ENCODE peak calls at places on chromosomes 12 and 14, in seven cellular contexts. C is cardiac fibroblast; H is activated CD8-positive, alpha-beta T cell treated with anti-CD3 and anti-CD28 coated beads for 36 hours; K is prostate gland; Q is progenitor cell of endocrine pancreas; O is A549; P is adrenal gland. D is an unnamed sample.

GRCh38 chr12:104684884-104685283 is 228.1 kb downstream of the CHST11 start:
- DNase-seq in C (no peak), H (no peak), K (no peak), Q (no peak), O (no peak), P (no peak), D (no peak)

GRCh38 chr12:6752181-6752930 is 585 bp downstream of the MLF2 start:
- DNase-seq in C (peak; percentile 54), H (peak; percentile 62), K (peak; percentile 27), Q (no peak), O (peak; percentile 69), P (peak; percentile 67), D (no peak)

GRCh38 chr14:89440997-89441909 is 24.2 kb upstream of the FOXN3 start:
- DNase-seq in C (no peak), H (no peak), K (no peak), Q (no peak), O (no peak), P (no peak), D (no peak)

GRCh38 chr14:101219896-101220703 is 316.6 kb upstream of the RTL1 start:
- DNase-seq in C (no peak), H (no peak), K (no peak), Q (no peak), O (no peak), P (no peak), D (no peak)

GRCh38 chr14:68148276-68148675 is 328.7 kb downstream of the RAD51B start:
- DNase-seq in C (peak; percentile 75), H (no peak), K (no peak), Q (no peak), O (no peak), P (no peak), D (no peak)

GRCh38 chr12:132265056-132265800 is 64.2 kb downstream of the GALNT9 start:
- DNase-seq in C (no peak), H (no peak), K (no peak), Q (no peak), O (no peak), P (no peak), D (no peak)

GRCh38 chr12:130776857-130777339 is 60.8 kb upstream of the RIMBP2 start:
- DNase-seq in C (no peak), H (no peak), K (no peak), Q (no peak), O (no peak), P (no peak), D (no peak)

GRCh38 chr14:60721331-60722162 is 2.6 kb downstream of the SIX4 start:
- DNase-seq in C (peak; percentile 54), H (peak; percentile 79), K (peak; percentile 51), Q (peak; percentile 37), O (peak; percentile 44), P (peak; percentile 57), D (peak; percentile 54)

GRCh38 chr12:80763874-80764273 is 47.2 kb downstream of the MYF5 start:
- DNase-seq in C (peak; percentile 84), H (peak; percentile 4), K (no peak), Q (no peak), O (peak; percentile 53), P (no peak), D (peak; percentile 39)

GRCh38 chr14:94129111-94129757 is at the start of gene IFI27L2:
- DNase-seq in C (peak; percentile 79), H (peak; percentile 84), K (peak; percentile 43), Q (peak; percentile 48), O (peak; percentile 79), P (peak; percentile 82), D (peak; percentile 59)

GRCh38 chr12:108967869-108968540 is 52.9 kb downstream of the SVOP start:
- DNase-seq in C (peak; percentile 16), H (no peak), K (no peak), Q (no peak), O (peak; percentile 51), P (no peak), D (peak; percentile 40)

GRCh38 chr12:109944975-109945374 is 44.9 kb downstream of the TCHP start:
- DNase-seq in C (peak; percentile 64), H (no peak), K (no peak), Q (no peak), O (peak; percentile 23), P (no peak), D (no peak)

GRCh38 chr12:45214739-45215418 is 1.0 kb upstream of the ANO6 start:
- DNase-seq in C (peak; percentile 62), H (peak; percentile 44), K (no peak), Q (no peak), O (no peak), P (no peak), D (no peak)

GRCh38 chr14:75753696-75754095 is 92.7 kb downstream of the TTLL5 start:
- DNase-seq in C (no peak), H (no peak), K (no peak), Q (no peak), O (no peak), P (no peak), D (no peak)

GRCh38 chr12:61854902-61855301 is 405.3 kb upstream of the USP15 start:
- DNase-seq in C (peak; percentile 0), H (no peak), K (no peak), Q (no peak), O (no peak), P (no peak), D (no peak)

GRCh38 chr14:66017960-66018359 is 468.2 kb upstream of the CCDC196 start:
- DNase-seq in C (no peak), H (no peak), K (no peak), Q (no peak), O (no peak), P (no peak), D (no peak)

GRCh38 chr14:95098984-95099599 is 58.2 kb downstream of the DICER1 start:
- DNase-seq in C (peak; percentile 85), H (peak; percentile 53), K (peak; percentile 70), Q (peak; percentile 27), O (peak; percentile 82), P (peak; percentile 61), D (peak; percentile 40)

GRCh38 chr12:119877639-119877948 is 474 bp upstream of the CIT start:
- DNase-seq in C (no peak), H (no peak), K (no peak), Q (no peak), O (no peak), P (no peak), D (no peak)

GRCh38 chr14:32938719-32939253 is at the start of gene NPAS3:
- DNase-seq in C (no peak), H (no peak), K (no peak), Q (no peak), O (no peak), P (no peak), D (no peak)

GRCh38 chr12:126342866-126343265 is 1277.6 kb downstream of the AACS start:
- DNase-seq in C (no peak), H (no peak), K (no peak), Q (no peak), O (no peak), P (no peak), D (no peak)

GRCh38 chr14:88611878-88612277 is 49.0 kb downstream of the ZC3H14 start:
- DNase-seq in C (peak; percentile 18), H (no peak), K (no peak), Q (no peak), O (no peak), P (no peak), D (no peak)

DNA sequence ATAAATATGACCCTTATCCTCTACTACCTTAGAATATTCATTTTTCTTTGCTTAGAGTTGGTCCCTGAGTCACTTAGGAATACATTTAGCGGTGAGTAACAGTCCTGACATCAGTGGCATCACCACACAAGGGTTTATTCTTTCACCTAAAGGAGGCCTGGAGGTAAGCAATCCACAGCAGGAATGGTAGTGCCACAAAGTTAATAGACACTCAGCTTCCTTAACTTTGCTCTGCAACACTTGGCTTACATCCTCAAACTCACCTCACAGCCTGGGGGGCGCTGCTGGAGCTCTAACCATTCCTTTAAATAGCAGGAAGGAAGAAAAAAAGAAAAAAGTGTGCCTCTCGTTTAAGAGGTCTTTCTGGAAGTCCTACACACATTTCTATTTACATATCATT is 29.1 kb downstream of the BBOF1 start:
- DNase-seq in C (peak; percentile 19), H (no peak), K (no peak), Q (no peak), O (peak; percentile 49), P (no peak), D (peak; percentile 16)
- TF ChIP-seq CTCF in C (no peak), H (no peak), K (no peak), Q (peak; percentile 15), O (no peak), P (no peak), D (peak; percentile 37)

GRCh38 chr14:26281280-26281998 is 316.4 kb downstream of the NOVA1 start:
- DNase-seq in C (peak; percentile 87), H (no peak), K (no peak), Q (no peak), O (peak; percentile 91), P (no peak), D (no peak)

GRCh38 chr14:26282578-26282977 is 315.3 kb downstream of the NOVA1 start:
- DNase-seq in C (no peak), H (no peak), K (peak; percentile 26), Q (no peak), O (no peak), P (no peak), D (no peak)

DNA sequence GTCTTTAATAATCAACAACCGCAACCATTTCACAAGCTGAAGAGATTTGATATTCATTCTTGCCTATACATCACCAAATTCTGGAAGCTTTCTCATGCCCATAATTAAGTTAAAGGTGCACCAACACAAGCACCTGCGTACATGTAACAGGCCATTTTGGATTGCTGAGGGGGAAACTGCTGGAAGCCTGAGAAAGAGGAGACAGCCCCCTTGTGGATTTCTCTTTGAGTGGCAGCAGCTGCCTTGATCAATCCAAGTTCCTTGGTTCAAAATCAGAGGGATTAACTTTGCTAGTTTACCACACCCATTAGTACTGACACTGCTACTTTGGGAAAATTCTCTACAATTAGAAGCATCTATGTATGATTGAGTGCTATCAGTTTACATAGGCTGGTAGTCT is 321.1 kb downstream of the NOVA1 start:
- DNase-seq in C (no peak), H (no peak), K (no peak), Q (no peak), O (peak; percentile 13), P (no peak), D (no peak)
- TF ChIP-seq CTCF in C (peak; percentile 3), H (no peak), K (no peak), Q (peak; percentile 61), O (no peak), P (no peak), D (no peak)

DNA sequence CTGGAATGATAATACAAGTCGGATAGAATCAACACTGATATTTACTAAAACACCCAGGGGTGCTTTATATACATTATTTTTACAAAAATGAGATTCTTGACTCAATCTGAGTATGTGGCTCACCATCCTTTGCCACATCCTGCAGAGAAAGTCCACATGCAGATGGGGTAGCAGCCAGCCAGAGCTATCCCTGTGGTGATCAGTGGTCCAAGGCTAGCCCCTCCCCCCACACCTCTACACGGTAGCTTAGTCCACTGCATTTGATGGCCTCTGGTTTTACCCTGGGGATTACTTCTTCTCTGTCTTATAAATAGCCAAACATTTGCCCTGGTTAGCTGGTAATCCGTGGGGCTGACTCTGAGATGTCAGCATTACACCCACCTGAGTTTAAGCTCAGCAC is 28.1 kb upstream of the TTC7B start:
- DNase-seq in C (no peak), H (no peak), K (no peak), Q (no peak), O (no peak), P (no peak), D (no peak)
- TF ChIP-seq CTCF in C (no peak), H (no peak), K (no peak), Q (no peak), O (no peak), P (no peak), D (no peak)

DNA sequence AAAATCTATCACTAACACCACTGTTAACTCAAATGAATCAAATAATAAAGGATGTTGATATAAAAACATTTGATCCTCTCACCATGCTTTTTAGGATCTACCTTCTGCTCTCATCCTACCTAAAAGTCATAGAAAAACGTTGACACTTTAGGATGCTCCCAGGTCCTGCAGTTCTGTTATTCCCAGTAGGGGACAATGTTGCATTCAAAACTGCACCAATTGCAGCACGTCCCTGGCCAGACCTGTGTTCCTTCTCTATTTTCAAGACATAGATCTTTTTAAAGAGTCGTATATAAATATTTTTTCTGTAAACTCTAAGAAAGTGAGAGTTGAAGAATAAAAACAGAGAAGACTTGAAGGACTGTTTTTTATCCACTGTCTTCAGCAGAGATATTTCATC is 8.8 kb downstream of the AICDA start:
- DNase-seq in C (no peak), H (no peak), K (no peak), Q (no peak), O (peak; percentile 21), P (no peak), D (no peak)
- TF ChIP-seq CTCF in C (peak; percentile 28), H (no peak), K (no peak), Q (peak; percentile 46), O (peak; percentile 40), P (no peak), D (no peak)

D was measured in HCT116.